ENCODE peak calls at places on chromosomes 13 and 19, in five cellular contexts. M is uterus, P is tibial nerve, G is adrenal gland, Y is heart left ventricle. O is an unnamed sample.

GRCh38 chr19:1860133-1860775 is 3.1 kb downstream of the KLF16 start:
- DNase-seq in M (peak; percentile 74), Y (peak; percentile 78), G (no peak), P (no peak), O (no peak)

GRCh38 chr19:1237754-1238372 is at the start of gene CBARP:
- DNase-seq in M (peak; percentile 58), P (no peak), Y (peak; percentile 64), G (no peak), O (no peak)

GRCh38 chr19:6378036-6378435 is 2.3 kb upstream of the PSPN start:
- DNase-seq in M (peak; percentile 61), Y (no peak), P (no peak), G (no peak), O (no peak)

GRCh38 chr13:112869202-112870061 is 99.6 kb upstream of the MCF2L start:
- DNase-seq in Y (no peak), P (no peak), G (no peak), M (no peak), O (no peak)

GRCh38 chr13:49890376-49890775 is 45.8 kb downstream of the SPRYD7 start:
- DNase-seq in M (no peak), Y (no peak), G (no peak), P (no peak), O (no peak)

GRCh38 chr13:106612688-106613087 is 44.8 kb upstream of the ARGLU1 start:
- DNase-seq in G (peak; percentile 96), M (peak; percentile 81), P (peak; percentile 90), Y (peak; percentile 32), O (no peak)

GRCh38 chr13:72489751-72490150 is 237.7 kb downstream of the MZT1 start:
- DNase-seq in G (no peak), P (no peak), Y (no peak), M (no peak), O (no peak)

GRCh38 chr19:55600336-55601028 is 394 bp downstream of the ZNF524 start:
- DNase-seq in M (peak; percentile 77), Y (peak; percentile 82), G (no peak), P (no peak), O (peak; percentile 64)

GRCh38 chr13:73602295-73602694 is 531.9 kb downstream of the KLF12 start:
- DNase-seq in Y (no peak), M (no peak), G (no peak), P (no peak), O (no peak)

GRCh38 chr19:16587031-16588023 is 15.1 kb upstream of the SLC35E1 start:
- DNase-seq in G (peak; percentile 54), M (no peak), P (peak; percentile 36), Y (no peak), O (no peak)

GRCh38 chr13:22055259-22055658 is 384.4 kb downstream of the FGF9 start:
- DNase-seq in P (no peak), M (no peak), Y (no peak), G (no peak), O (no peak)

GRCh38 chr13:75919660-75920199 is 283.6 kb downstream of the LMO7 start:
- DNase-seq in G (no peak), P (no peak), M (no peak), Y (no peak), O (no peak)

GRCh38 chr13:29454931-29455481 is 140.5 kb downstream of the SLC7A1 start:
- DNase-seq in P (no peak), Y (no peak), G (no peak), M (no peak), O (no peak)

GRCh38 chr13:103386341-103386740 is 320.1 kb upstream of the SLC10A2 start:
- DNase-seq in M (no peak), G (peak; percentile 67), Y (no peak), P (no peak), O (no peak)

GRCh38 chr13:103394670-103395069 is 328.5 kb upstream of the SLC10A2 start:
- DNase-seq in M (no peak), Y (no peak), P (no peak), G (no peak), O (no peak)

GRCh38 chr13:103388839-103389238 is 322.6 kb upstream of the SLC10A2 start:
- DNase-seq in M (no peak), G (no peak), Y (no peak), P (no peak), O (no peak)
- TF ChIP-seq POLR2A in M (no peak), G (no peak), Y (no peak), P (no peak), O (no peak)

GRCh38 chr13:98182589-98182988 is 5.5 kb upstream of the RNF113B start:
- DNase-seq in P (no peak), G (no peak), M (no peak), Y (no peak), O (no peak)

GRCh38 chr13:98180092-98180491 is 3.0 kb upstream of the RNF113B start:
- DNase-seq in G (no peak), M (no peak), P (no peak), Y (no peak), O (no peak)

GRCh38 chr13:98181106-98181815 is 4.2 kb upstream of the RNF113B start:
- DNase-seq in P (no peak), M (no peak), G (no peak), Y (no peak), O (no peak)

GRCh38 chr13:98184796-98185195 is 7.7 kb upstream of the RNF113B start:
- DNase-seq in G (no peak), M (no peak), Y (no peak), P (no peak), O (no peak)

DNA sequence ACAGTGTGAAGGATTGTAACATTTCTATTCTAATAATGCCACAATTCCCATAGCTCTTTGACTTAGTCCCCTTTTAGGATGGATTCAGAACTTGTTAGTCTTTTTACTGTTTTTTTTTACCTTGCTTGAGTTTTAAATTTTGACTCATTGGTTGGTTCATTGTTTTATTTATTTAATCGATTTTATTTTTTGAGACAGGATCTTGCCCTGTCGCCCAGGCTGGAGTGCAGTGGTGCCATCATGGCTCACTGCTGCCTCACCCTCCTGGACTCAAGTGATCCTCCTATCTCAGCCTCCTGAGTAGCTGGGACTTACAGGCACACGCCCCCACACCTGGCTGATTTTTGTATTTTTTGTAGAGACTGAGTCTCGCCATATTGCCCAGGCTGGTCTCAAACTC is 5.1 kb upstream of the RNF113B start:
- DNase-seq in Y (no peak), G (no peak), P (no peak), M (no peak), O (no peak)
- TF ChIP-seq POLR2A in Y (no peak), G (no peak), P (no peak), M (no peak), O (no peak)

GRCh38 chr19:38736036-38736412 is 8.2 kb downstream of the CAPN12 start:
- DNase-seq in P (no peak), M (peak; percentile 61), G (peak; percentile 61), Y (peak; percentile 45), O (no peak)
- TF ChIP-seq POLR2A in P (no peak), M (no peak), G (peak; percentile 14), Y (no peak), O (no peak)

GRCh38 chr19:13099073-13099999 is 3.3 kb downstream of the LYL1 start:
- DNase-seq in M (peak; percentile 70), G (peak; percentile 70), P (peak; percentile 52), Y (peak; percentile 86), O (peak; percentile 71)
- TF ChIP-seq POLR2A in M (peak; percentile 35), G (no peak), P (no peak), Y (peak; percentile 53), O (no peak)

DNA sequence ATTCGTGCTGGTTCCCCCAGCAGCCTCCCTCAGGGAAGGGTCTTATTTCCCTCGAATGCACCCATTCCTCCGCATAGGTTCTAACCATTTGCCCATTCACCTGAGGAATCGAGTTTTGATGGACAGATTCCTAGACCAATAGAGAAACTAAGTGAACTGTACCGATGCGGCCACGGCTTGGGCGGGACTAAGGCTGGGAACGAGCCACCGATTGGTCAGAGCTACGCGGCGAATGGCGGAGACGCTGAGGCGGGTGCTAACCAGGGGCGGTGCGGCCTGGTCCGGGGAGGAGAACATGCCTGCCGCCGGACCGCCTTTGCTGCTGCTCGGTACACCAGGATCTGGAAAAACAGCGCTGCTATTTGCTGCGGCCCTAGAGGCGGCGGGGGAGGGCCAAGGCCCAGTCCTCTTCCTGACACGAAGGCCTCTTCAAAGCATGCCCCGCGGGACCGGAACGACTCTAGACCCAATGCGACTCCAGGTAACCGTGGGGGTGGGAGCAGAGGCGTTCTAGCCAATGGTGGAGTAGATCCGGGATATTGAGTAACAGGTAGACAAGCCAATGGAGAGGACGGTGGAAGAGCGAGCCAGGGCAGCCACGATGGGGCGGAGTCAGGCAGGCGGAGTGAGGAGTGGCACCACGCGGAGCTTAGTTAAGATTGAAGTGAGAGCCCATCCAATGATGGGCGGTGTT is at the start of gene SWSAP1:
- DNase-seq in P (peak; percentile 97), G (peak; percentile 99), M (peak; percentile 98), Y (peak; percentile 99), O (peak; percentile 94)
- TF ChIP-seq POLR2A in P (peak; percentile 22), G (no peak), M (no peak), Y (no peak), O (peak; percentile 44)

O was measured in GM12891.